ENCODE peak calls at places on chromosomes 16 and 17, in eight cellular contexts. T, G, A, R, X, V, Y and E are unnamed samples.

GRCh38 chr17:69047368-69048263 is 13.1 kb downstream of the ABCA9 start:
- DNase-seq in Y (peak; percentile 86), T (peak; percentile 76), A (peak; percentile 61), X (peak; percentile 75), G (peak; percentile 78), V (peak; percentile 48), R (peak; percentile 76), E (peak; percentile 87)

GRCh38 chr16:89893642-89894548 is 20.5 kb downstream of the TCF25 start:
- DNase-seq in R (no peak), X (no peak), Y (no peak), G (no peak), A (no peak), V (no peak), T (no peak), E (no peak)

GRCh38 chr17:35089846-35090193 is 26.3 kb upstream of the RFFL start:
- DNase-seq in R (peak; percentile 56), Y (peak; percentile 15), A (peak; percentile 7), G (no peak), X (peak; percentile 34), V (no peak), T (no peak), E (no peak)

GRCh38 chr16:24116371-24116770 is 139.8 kb upstream of the CACNG3 start:
- DNase-seq in A (no peak), X (no peak), G (no peak), T (no peak), Y (no peak), R (no peak), V (no peak), E (peak; percentile 7)

GRCh38 chr17:37273419-37274051 is 102.2 kb upstream of the C17orf78 start:
- DNase-seq in G (no peak), T (no peak), A (no peak), X (peak; percentile 84), R (no peak), V (no peak), Y (no peak), E (no peak)

GRCh38 chr16:79501446-79501845 is 99.1 kb downstream of the MAF start:
- DNase-seq in G (no peak), R (no peak), Y (no peak), T (no peak), A (no peak), X (no peak), V (no peak), E (no peak)

GRCh38 chr17:65459667-65460415 is 101.6 kb downstream of the AXIN2 start:
- DNase-seq in A (no peak), X (no peak), R (no peak), V (no peak), Y (no peak), G (no peak), T (no peak), E (peak; percentile 38)

GRCh38 chr16:76081936-76082335 is 195.3 kb upstream of the CNTNAP4 start:
- DNase-seq in R (no peak), Y (no peak), A (no peak), T (no peak), V (no peak), G (no peak), X (no peak), E (no peak)

GRCh38 chr16:19183187-19183586 is 15.1 kb downstream of the SYT17 start:
- DNase-seq in X (no peak), A (no peak), G (no peak), T (no peak), Y (no peak), V (no peak), R (no peak), E (no peak)

GRCh38 chr17:1957037-1957436 is 68.1 kb downstream of the RTN4RL1 start:
- DNase-seq in T (no peak), A (no peak), Y (no peak), G (no peak), V (no peak), R (no peak), X (peak; percentile 39), E (no peak)

GRCh38 chr16:65180986-65181710 is 59.3 kb upstream of the CDH11 start:
- DNase-seq in Y (no peak), R (no peak), V (no peak), A (no peak), T (no peak), X (no peak), G (peak; percentile 30), E (no peak)

GRCh38 chr16:79679334-79679733 is 78.8 kb upstream of the MAF start:
- DNase-seq in T (no peak), X (no peak), V (no peak), A (no peak), Y (no peak), R (no peak), G (no peak), E (no peak)

GRCh38 chr16:74556375-74556922 is 50.5 kb downstream of the GLG1 start:
- DNase-seq in R (no peak), Y (no peak), G (no peak), A (no peak), X (no peak), V (no peak), T (no peak), E (no peak)

GRCh38 chr16:20075243-20075642 is 1.6 kb upstream of the GPR139 start:
- DNase-seq in R (no peak), X (no peak), Y (no peak), T (no peak), A (no peak), G (no peak), V (no peak), E (no peak)

GRCh38 chr16:50839920-50840729 is 98.2 kb downstream of the CYLD start:
- DNase-seq in Y (no peak), G (no peak), X (no peak), V (no peak), R (no peak), A (no peak), T (no peak), E (no peak)

GRCh38 chr16:82671743-82672142 is 45.0 kb downstream of the CDH13 start:
- DNase-seq in G (no peak), A (no peak), V (no peak), X (no peak), R (peak; percentile 56), T (no peak), Y (no peak), E (no peak)

DNA sequence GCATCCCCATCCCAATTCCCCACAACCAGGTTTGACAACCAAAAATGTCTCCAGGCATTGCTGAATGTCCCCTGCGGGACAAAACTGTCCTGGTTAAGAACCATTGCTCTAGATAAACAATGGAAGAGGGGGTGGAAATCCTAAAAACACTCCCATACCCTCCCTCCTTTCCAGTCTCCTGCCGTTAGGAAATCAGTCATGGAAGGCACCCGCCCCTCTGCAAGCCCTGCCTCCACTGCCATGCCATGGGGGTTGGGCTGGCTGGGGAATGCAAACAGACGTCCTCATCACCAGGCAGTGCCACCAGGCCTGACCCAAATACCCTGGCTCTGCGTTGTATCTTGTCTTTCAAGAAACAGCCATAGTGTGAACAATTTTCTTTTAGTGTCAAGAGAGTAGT is 57.5 kb downstream of the CYTH1 start:
- DNase-seq in A (no peak), X (no peak), T (peak; percentile 45), V (no peak), G (no peak), R (no peak), Y (peak; percentile 52), E (no peak)
- H3K4me1 ChIP-seq in A (peaks cover 51% of the 10 kb centered on the region), X (peaks cover 19% of the 10 kb centered on the region), T (peaks cover 91% of the 10 kb centered on the region), V (peaks cover 32% of the 10 kb centered on the region), G (peaks cover 10% of the 10 kb centered on the region), R (peaks cover 33% of the 10 kb centered on the region), Y (no peaks in the 10 kb centered on the region), E (no peaks in the 10 kb centered on the region)

GRCh38 chr17:39634384-39634871 is 2.5 kb upstream of the STARD3 start:
- DNase-seq in Y (peak; percentile 67), R (no peak), V (no peak), A (no peak), T (no peak), X (peak; percentile 44), G (no peak), E (no peak)

GRCh38 chr17:39629894-39630293 is 3.1 kb downstream of the PPP1R1B start:
- DNase-seq in V (no peak), T (no peak), Y (no peak), R (no peak), X (no peak), A (no peak), G (no peak), E (no peak)

GRCh38 chr17:39631403-39631802 is 4.7 kb downstream of the PPP1R1B start:
- DNase-seq in V (no peak), A (no peak), X (no peak), R (no peak), G (no peak), T (no peak), Y (no peak), E (no peak)

GRCh38 chr17:39633570-39634183 is 3.3 kb upstream of the STARD3 start:
- DNase-seq in R (no peak), Y (no peak), A (no peak), V (no peak), G (no peak), X (no peak), T (no peak), E (no peak)

DNA sequence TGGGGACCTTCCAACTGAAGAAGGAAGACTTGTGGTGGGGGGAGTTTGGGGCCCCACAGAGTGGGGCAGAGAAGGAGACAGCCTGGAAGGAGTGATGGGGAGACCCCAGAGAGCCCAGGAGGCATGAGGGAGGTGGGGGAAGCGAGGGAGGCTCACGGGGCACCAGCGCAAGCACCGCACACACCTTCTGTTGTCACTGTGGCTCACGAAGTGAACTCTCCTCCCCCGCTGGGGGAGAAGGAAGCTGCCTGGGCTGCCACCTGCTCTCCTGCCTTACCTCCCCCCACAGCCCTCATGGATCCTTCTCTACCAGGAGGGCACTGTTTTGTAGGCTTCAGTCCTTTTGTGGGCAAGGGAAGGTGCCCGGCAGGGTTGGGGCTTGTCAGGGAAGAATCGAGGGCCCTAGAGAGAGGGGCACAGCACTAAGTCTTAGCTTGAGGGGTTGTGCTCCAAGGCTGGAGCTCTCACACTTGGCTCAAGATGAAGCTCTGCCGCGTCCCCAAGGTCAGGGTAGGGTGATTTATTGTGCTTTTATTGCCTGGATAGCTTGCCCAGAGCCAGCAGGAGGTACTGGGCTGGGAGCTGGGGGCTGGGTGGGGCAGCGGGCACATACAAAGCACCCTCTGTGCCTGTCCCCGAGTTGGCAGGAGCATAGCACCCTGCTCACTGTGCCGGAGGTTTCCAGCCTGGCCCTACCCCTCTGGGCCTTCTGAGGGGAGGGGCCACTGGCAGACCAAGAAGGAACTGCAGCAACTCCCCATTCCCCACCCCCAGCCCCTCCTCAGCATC is 4.6 kb upstream of the STARD3 start:
- DNase-seq in R (peak; percentile 92), A (no peak), V (no peak), Y (no peak), T (peak; percentile 60), X (no peak), G (no peak), E (peak; percentile 72)
- TF ChIP-seq POLR2A in R (peak; percentile 45), A (no peak), V (no peak), Y (no peak), T (no peak), X (no peak), G (no peak), E (no peak)

GRCh38 chr17:79778504-79779087 is 648 bp downstream of the CBX2 start:
- DNase-seq in G (peak; percentile 59), V (no peak), A (no peak), T (no peak), X (no peak), R (no peak), Y (no peak), E (peak; percentile 66)
- TF ChIP-seq CTCF in G (no peak), V (no peak), A (no peak), T (no peak), X (no peak), R (no peak), Y (no peak), E (no peak)

DNA sequence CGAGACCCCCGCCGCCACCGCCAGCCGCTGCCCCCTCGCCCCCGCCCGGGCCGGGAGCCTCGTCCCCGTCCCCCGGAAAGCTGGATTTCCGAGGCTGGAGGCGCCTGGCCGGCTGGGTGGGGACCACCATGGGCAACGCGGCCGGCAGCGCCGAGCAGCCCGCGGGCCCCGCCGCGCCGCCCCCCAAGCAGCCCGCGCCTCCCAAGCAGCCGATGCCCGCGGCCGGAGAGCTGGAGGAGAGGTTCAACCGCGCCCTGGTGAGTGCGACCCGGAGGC is 250 bp downstream of the FMNL1 start:
- DNase-seq in R (no peak), X (no peak), V (no peak), Y (no peak), G (no peak), A (no peak), T (no peak), E (no peak)
- H3K4me1 ChIP-seq in R (peaks cover 2% of the 10 kb centered on the region), X (peaks cover 9% of the 10 kb centered on the region), V (peaks cover 17% of the 10 kb centered on the region), Y (no peaks in the 10 kb centered on the region), G (no peaks in the 10 kb centered on the region), A (peaks cover 12% of the 10 kb centered on the region), T (peaks cover 37% of the 10 kb centered on the region), E (peaks cover 14% of the 10 kb centered on the region)